ENCODE peak calls at places on chromosomes 6 and 20, in ten cellular contexts. L is fibroblast of pulmonary artery, H is left ventricle myocardium inferior, Y is small intestine, E is progenitor cell of endocrine pancreas, Q is AG08396, T is brain microvascular endothelial cell, B is lung microvascular endothelial cell, J is NCI-H1694 treated with DMSO at 0.1 percent for 48 hours, V is amniotic stem cell. D is an unnamed sample.

GRCh38 chr6:105713474-105714118 is 310.7 kb upstream of the PREP start:
- DNase-seq in T (no peak), E (no peak), H (no peak), J (no peak), L (no peak), Y (no peak), V (no peak), B (no peak), Q (no peak), D (peak)

GRCh38 chr6:37155394-37156312 is 14.3 kb upstream of the PIM1 start:
- DNase-seq in H (no peak), B (no peak), Y (no peak), Q (no peak), J (no peak), E (no peak), L (no peak), V (no peak), T (no peak), D (peak)

GRCh38 chr6:26500102-26500501 is at the start of gene BTN1A1:
- DNase-seq in E (no peak), V (no peak), L (no peak), T (no peak), H (no peak), B (no peak), Q (no peak), J (no peak), Y (no peak), D (no peak)

GRCh38 chr6:88983532-88983931 is 20.1 kb upstream of the RNGTT start:
- DNase-seq in T (peak), L (peak), E (no peak), V (no peak), B (peak), Y (peak), J (no peak), Q (peak), H (no peak), D (peak)

GRCh38 chr6:105321728-105322127 is 81.2 kb downstream of the PREP start:
- DNase-seq in J (no peak), L (no peak), T (no peak), E (no peak), Y (no peak), Q (no peak), H (no peak), V (no peak), B (no peak), D (no peak)

GRCh38 chr20:25083141-25083772 is 1.3 kb upstream of the VSX1 start:
- DNase-seq in J (no peak), V (no peak), Y (no peak), Q (peak), E (no peak), H (no peak), L (no peak), T (no peak), B (no peak), D (no peak)

GRCh38 chr6:121506761-121507754 is 71.6 kb downstream of the GJA1 start:
- DNase-seq in E (no peak), L (peak), Y (no peak), T (peak), V (no peak), H (no peak), Q (no peak), B (no peak), J (no peak), D (no peak)

GRCh38 chr6:158488065-158488464 is 71.8 kb upstream of the TMEM181 start:
- DNase-seq in Y (no peak), B (no peak), L (peak), H (no peak), J (no peak), E (no peak), V (peak), T (peak), Q (peak), D (no peak)

GRCh38 chr20:62906209-62906608 is 20.1 kb downstream of the DIDO1 start:
- DNase-seq in B (no peak), Y (no peak), E (no peak), L (no peak), T (no peak), H (peak), J (peak), Q (no peak), V (no peak), D (no peak)

GRCh38 chr20:56443654-56444540 is 24.5 kb upstream of the RTF2 start:
- DNase-seq in V (peak), B (no peak), H (peak), J (no peak), T (peak), Y (no peak), L (peak), E (no peak), Q (peak), D (no peak)

GRCh38 chr6:108782231-108783041 is 65.8 kb upstream of the ARMC2 start:
- DNase-seq in Y (peak), L (peak), Q (peak), T (peak), E (peak), V (peak), B (peak), H (peak), J (peak), D (peak)

GRCh38 chr20:1319051-1319450 is 9.9 kb downstream of the SDCBP2 start:
- DNase-seq in V (no peak), E (no peak), H (no peak), T (no peak), J (no peak), L (no peak), Y (no peak), B (no peak), Q (no peak), D (no peak)

GRCh38 chr20:62822788-62823651 is 6.2 kb downstream of the COL9A3 start:
- DNase-seq in E (no peak), V (no peak), H (no peak), J (peak), Y (peak), Q (no peak), B (peak), T (no peak), L (no peak), D (peak)

GRCh38 chr6:52512199-52512598 is 64.7 kb downstream of the TRAM2 start:
- DNase-seq in L (peak), Y (no peak), Q (peak), V (peak), B (peak), H (peak), T (peak), J (no peak), E (no peak), D (peak)

GRCh38 chr6:140124498-140124897 is 750.0 kb upstream of the CITED2 start:
- DNase-seq in J (no peak), V (no peak), T (no peak), E (no peak), L (no peak), H (no peak), Q (no peak), B (no peak), Y (peak), D (no peak)

GRCh38 chr6:55176958-55177357 is 2.6 kb downstream of the HCRTR2 start:
- DNase-seq in L (peak), Q (no peak), B (no peak), V (no peak), Y (no peak), E (no peak), J (no peak), H (no peak), T (peak), D (no peak)

GRCh38 chr20:37734228-37734980 is 40.6 kb downstream of the CTNNBL1 start:
- DNase-seq in E (no peak), L (peak), T (peak), Q (no peak), H (no peak), V (no peak), B (no peak), J (peak), Y (no peak), D (no peak)

GRCh38 chr20:8932192-8933150 is 136.4 kb upstream of the PLCB4 start:
- DNase-seq in T (peak), Q (peak), E (no peak), V (peak), Y (no peak), B (peak), L (peak), J (no peak), H (no peak), D (no peak)

D was measured in K562.